ENCODE peak calls at places on chromosomes 3 and 15, in six cellular contexts. M, X, T, S, L and Y are unnamed samples. For H3K4me1, the result is how much of the 10 kb centered on the place peaks cover.

GRCh38 chr3:133472242-133472641 is 72.4 kb downstream of the BFSP2 start:
- DNase-seq in M (no peak), X (peak), S (no peak), L (peak), T (no peak), Y (peak)

GRCh38 chr3:69085543-69086132 is 901 bp downstream of the ARL6IP5 start:
- DNase-seq in T (no peak), X (no peak), S (no peak), M (no peak), L (no peak), Y (peak)

GRCh38 chr15:78050851-78051250 is 26.7 kb downstream of the TBC1D2B start:
- DNase-seq in X (no peak), S (no peak), L (no peak), M (no peak), T (no peak), Y (peak)

GRCh38 chr3:127428344-127429001 is 140.6 kb upstream of the PRR20G start:
- DNase-seq in L (no peak), S (no peak), M (no peak), X (peak), T (no peak), Y (no peak)

GRCh38 chr15:25933456-25934158 is 70.5 kb upstream of the ATP10A start:
- DNase-seq in X (peak), L (peak), S (peak), T (peak), M (peak), Y (peak)

GRCh38 chr3:36696799-36697198 is 67.6 kb downstream of the DCLK3 start:
- DNase-seq in S (no peak), L (no peak), X (no peak), T (no peak), M (no peak), Y (no peak)

GRCh38 chr3:52392216-52392930 is 52.5 kb downstream of the SEMA3G start:
- DNase-seq in T (no peak), X (no peak), M (no peak), L (no peak), S (no peak), Y (no peak)

GRCh38 chr3:47540281-47540680 is 26.8 kb upstream of the ELP6 start:
- DNase-seq in S (no peak), X (no peak), T (no peak), L (no peak), M (peak), Y (no peak)

GRCh38 chr3:112818289-112818688 is 28.4 kb downstream of the CD200R1L start:
- DNase-seq in T (no peak), X (no peak), L (peak), M (peak), S (no peak), Y (peak)

GRCh38 chr3:123449092-123449985 is 449 bp upstream of the ADCY5 start:
- DNase-seq in M (peak), X (peak), S (peak), L (peak), T (no peak), Y (peak)

GRCh38 chr3:8136553-8136952 is 365.1 kb upstream of the LMCD1 start:
- DNase-seq in L (no peak), T (no peak), S (no peak), X (no peak), M (no peak), Y (no peak)

GRCh38 chr15:98401029-98401428 is 247.3 kb upstream of the IGF1R start:
- DNase-seq in L (no peak), S (no peak), M (no peak), T (no peak), X (no peak), Y (no peak)

GRCh38 chr3:38247366-38248035 is 18.1 kb upstream of the SLC22A13 start:
- DNase-seq in M (peak), T (no peak), L (peak), S (no peak), X (no peak), Y (peak)

GRCh38 chr15:79674124-79674465 is 222.7 kb downstream of the MTHFS start:
- DNase-seq in X (no peak), T (no peak), S (no peak), M (no peak), L (no peak), Y (no peak)

DNA sequence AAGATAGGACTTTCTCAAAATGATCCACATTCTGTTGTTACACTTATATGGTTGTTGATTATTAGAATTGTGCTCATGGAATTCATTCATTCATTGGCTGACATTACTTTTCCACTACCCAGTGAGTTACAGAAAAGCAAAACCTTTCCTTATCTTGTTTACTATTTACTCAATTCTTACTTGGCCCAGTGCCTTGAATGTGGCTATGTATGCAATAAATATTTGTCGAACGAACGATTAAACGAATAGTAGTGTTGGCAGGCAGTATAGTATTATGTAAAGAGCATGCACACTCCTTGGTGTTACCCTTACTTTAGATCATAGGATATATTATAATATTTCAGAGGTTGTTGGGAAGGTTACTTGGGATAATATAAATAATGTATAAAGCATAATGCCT is 31.0 kb downstream of the CTDSPL2 start:
- DNase-seq in X (no peak), T (no peak), L (no peak), S (no peak), M (no peak), Y (peak)
- H3K14ac ChIP-seq in X (no peak), T (no peak), L (no peak), S (no peak), M (no peak), Y (no peak)

DNA sequence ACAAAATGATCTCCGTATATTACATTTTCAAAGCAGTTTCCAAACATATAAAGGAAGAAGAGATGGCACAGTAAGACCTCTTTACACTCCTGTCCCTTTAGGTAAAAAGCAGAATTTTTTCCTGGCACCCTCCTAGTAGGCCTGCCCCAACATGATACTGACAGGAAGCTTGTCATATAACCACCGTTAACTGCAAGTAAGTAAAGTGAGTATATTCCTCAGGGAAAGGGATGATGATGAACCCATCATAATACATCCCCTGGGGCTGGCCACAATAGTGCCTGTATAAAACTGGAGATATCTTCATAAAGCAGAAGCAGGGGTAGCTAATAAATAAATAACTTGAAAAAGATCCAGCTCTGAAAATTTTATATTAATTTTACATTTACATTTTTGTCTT is 893.0 kb downstream of the DIPK2A start:
- DNase-seq in S (no peak), T (no peak), M (no peak), X (no peak), L (no peak), Y (no peak)
- H2AFZ ChIP-seq in S (no peak), T (no peak), M (no peak), X (no peak), L (no peak), Y (no peak)

GRCh38 chr3:169104972-169105371 is 558.5 kb downstream of the MECOM start:
- DNase-seq in L (no peak), X (no peak), M (peak), S (no peak), T (no peak), Y (peak)
- H3K4me1 ChIP-seq in L (under half), X (under half), M (under half), S (under half), T (under half), Y (under half)

DNA sequence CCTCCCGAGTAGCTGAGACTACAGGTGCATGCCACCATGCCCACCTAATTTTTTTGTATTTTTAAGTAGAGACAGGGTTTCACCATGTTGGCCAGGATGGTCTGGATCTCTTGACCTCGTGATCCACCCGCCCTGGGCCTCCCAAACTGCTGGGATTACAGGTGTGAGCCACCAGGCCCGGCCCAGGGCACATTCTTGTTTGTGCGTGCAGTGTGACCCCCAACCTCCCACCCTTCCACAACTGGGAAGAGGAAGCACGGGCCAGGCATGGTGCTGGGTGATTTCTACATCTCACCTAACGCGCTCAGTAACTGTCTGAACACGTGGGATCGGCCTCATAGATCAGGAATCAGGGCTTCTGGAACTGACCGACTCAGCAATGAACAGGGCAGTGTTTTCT is 48.0 kb downstream of the KLHL6 start:
- DNase-seq in S (no peak), L (no peak), T (no peak), M (no peak), X (no peak), Y (no peak)
- H3K14ac ChIP-seq in S (no peak), L (no peak), T (no peak), M (no peak), X (no peak), Y (no peak)

DNA sequence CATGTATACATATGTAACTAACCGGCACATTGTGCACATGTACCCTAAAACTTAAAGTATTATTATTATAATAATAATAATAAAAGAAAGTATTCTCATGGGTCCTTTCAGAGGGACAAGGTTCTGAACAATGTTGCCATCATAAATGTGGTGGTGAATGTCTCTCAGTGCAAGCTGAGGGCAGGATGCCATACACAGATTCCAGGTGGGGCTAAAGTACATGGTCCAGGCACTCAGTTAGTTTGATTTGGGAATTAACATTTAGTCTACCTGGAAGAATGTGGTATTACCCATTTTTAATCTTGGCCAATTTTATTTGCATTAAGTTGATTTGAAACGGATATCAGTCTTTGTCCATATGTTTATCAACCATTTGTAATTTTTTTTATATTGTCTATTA is 24.5 kb downstream of the PDE8A start:
- DNase-seq in T (no peak), L (no peak), X (no peak), M (no peak), S (no peak), Y (no peak)
- H2AFZ ChIP-seq in T (no peak), L (no peak), X (no peak), M (no peak), S (no peak), Y (no peak)